ENCODE peak calls at places on chromosomes 13 and 19, in nine cellular contexts. U is lower leg skin, I is mesothelial cell of epicardium, Q is neural crest cell, R is AG09319, K is right atrium auricular region, H is cardiac muscle cell, B is cardiac fibroblast, J is H9. Z is an unnamed sample.

GRCh38 chr19:710767-711166 is 2.0 kb downstream of the PALM start:
- DNase-seq in U (no peak), I (no peak), Q (no peak), R (no peak), K (no peak), H (no peak), B (no peak), J (no peak), Z (no peak)

GRCh38 chr19:47514151-47514868 is 553 bp downstream of the NAPA start:
- DNase-seq in U (no peak), I (no peak), Q (no peak), R (no peak), K (no peak), H (no peak), B (no peak), J (no peak), Z (no peak)

GRCh38 chr19:13861714-13862531 is 15.0 kb upstream of the NANOS3 start:
- DNase-seq in U (peak), I (peak), Q (peak), R (peak), K (peak), H (peak), B (peak), J (peak), Z (peak)

GRCh38 chr19:9128171-9128570 is 1.4 kb upstream of the OR7G3 start:
- DNase-seq in U (no peak), I (no peak), Q (no peak), R (no peak), K (no peak), H (no peak), B (peak), J (no peak), Z (no peak)

GRCh38 chr13:33838567-33839131 is 20.7 kb downstream of the RFC3 start:
- DNase-seq in U (no peak), I (no peak), Q (no peak), R (peak), K (no peak), H (no peak), B (peak), J (no peak), Z (no peak)

GRCh38 chr13:60448907-60449510 is 52.0 kb downstream of the TDRD3 start:
- DNase-seq in U (no peak), I (no peak), Q (peak), R (peak), K (no peak), H (peak), B (peak), J (no peak), Z (no peak)

GRCh38 chr19:17450264-17451075 is 2.0 kb upstream of the TMEM221 start:
- DNase-seq in U (no peak), I (no peak), Q (no peak), R (no peak), K (no peak), H (no peak), B (no peak), J (no peak), Z (no peak)

GRCh38 chr13:44352671-44353070 is 21.0 kb upstream of the SERP2 start:
- DNase-seq in U (no peak), I (no peak), Q (no peak), R (no peak), K (no peak), H (no peak), B (no peak), J (no peak), Z (no peak)

GRCh38 chr13:27857271-27857670 is 62.5 kb upstream of the PDX1 start:
- DNase-seq in U (no peak), I (no peak), Q (no peak), R (no peak), K (no peak), H (no peak), B (no peak), J (no peak), Z (no peak)

GRCh38 chr19:51637362-51637978 is 7.3 kb upstream of the SIGLEC5 start:
- DNase-seq in U (no peak), I (no peak), Q (no peak), R (no peak), K (no peak), H (no peak), B (no peak), J (no peak), Z (no peak)

GRCh38 chr19:391726-392374 is 17.1 kb downstream of the C2CD4C start:
- DNase-seq in U (no peak), I (no peak), Q (no peak), R (no peak), K (no peak), H (no peak), B (no peak), J (no peak), Z (no peak)

GRCh38 chr19:21472507-21472906 is 32.9 kb upstream of the ZNF429 start:
- DNase-seq in U (no peak), I (no peak), Q (no peak), R (no peak), K (no peak), H (no peak), B (no peak), J (no peak), Z (no peak)

GRCh38 chr19:21463449-21464105 is 41.8 kb upstream of the ZNF429 start:
- DNase-seq in U (no peak), I (no peak), Q (peak), R (no peak), K (peak), H (peak), B (no peak), J (peak), Z (no peak)

GRCh38 chr19:21462540-21462939 is 42.9 kb upstream of the ZNF429 start:
- DNase-seq in U (no peak), I (no peak), Q (no peak), R (no peak), K (no peak), H (no peak), B (no peak), J (no peak), Z (no peak)

GRCh38 chr19:21468791-21469190 is 36.6 kb upstream of the ZNF429 start:
- DNase-seq in U (no peak), I (no peak), Q (no peak), R (no peak), K (no peak), H (peak), B (no peak), J (peak), Z (no peak)

GRCh38 chr19:21466627-21467026 is 38.8 kb upstream of the ZNF429 start:
- DNase-seq in U (no peak), I (no peak), Q (no peak), R (no peak), K (no peak), H (no peak), B (no peak), J (no peak), Z (no peak)
- TF ChIP-seq CTCF in U (no peak), I (no peak), Q (no peak), R (no peak), K (no peak), H (no peak), B (no peak), J (no peak), Z (no peak)

GRCh38 chr13:82480415-82480814 is 1401.9 kb downstream of the SLITRK1 start:
- DNase-seq in U (no peak), I (no peak), Q (no peak), R (no peak), K (no peak), H (peak), B (no peak), J (no peak), Z (no peak)
- TF ChIP-seq CTCF in U (no peak), I (no peak), Q (peak), R (no peak), K (no peak), H (no peak), B (no peak), J (peak), Z (no peak)

DNA sequence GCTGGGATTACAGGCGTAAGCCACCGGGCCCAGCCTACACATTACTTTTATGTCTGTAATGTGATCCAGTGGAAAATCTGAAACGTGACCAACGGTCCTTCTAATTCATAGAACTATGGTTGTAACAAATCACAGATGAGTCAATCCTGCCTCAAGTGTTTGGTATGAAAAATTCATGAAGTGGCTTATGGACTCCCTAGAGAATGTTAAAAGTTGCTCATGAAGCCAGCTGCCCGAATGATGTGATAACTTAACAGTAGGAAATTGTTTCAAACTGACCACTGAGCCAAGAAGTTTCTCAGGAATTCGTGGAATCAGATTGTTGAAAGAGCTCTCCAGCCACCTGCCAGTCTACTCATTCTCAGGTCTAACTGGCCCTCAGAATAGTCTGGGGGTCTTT is 59.4 kb upstream of the FARP1 start:
- DNase-seq in U (no peak), I (no peak), Q (no peak), R (peak), K (no peak), H (no peak), B (peak), J (no peak), Z (no peak)
- TF ChIP-seq CTCF in U (no peak), I (no peak), Q (no peak), R (peak), K (no peak), H (peak), B (no peak), J (no peak), Z (no peak)

DNA sequence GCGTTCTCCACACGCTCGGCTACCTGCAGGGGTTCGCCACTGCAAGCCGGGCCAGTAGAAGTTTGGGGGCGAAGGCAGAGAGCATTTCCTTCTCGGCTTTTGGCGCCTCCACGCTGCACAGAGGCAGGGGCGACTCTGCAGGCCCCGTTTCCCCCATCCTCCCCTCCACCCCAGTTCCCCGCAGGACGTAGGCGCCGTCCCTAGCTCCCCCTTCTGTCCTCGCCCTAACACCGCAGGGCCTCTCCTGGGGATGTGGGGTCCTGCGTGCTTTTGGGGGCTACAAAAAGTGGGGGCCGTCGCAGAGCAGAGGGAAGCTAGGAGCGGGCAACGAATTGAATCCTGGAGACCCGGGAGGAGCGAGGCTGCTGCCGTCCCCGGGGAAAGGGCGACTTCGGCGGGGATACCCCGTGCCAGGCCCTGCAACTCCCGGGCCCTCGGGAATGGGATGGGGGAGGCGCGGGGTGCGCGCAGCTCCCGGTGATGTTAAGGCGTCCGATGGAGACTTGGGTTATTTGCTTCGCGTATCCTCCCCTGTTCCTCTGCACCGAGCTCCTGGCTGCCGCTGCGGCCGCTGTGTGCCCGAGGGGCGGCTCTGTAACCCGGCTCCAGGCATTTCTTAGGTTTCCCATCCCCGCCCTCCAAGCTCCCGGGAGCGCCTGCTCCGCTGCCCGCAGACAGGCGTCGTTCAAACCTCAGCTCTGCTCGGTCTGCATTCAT is 255.9 kb upstream of the SOX21 start:
- DNase-seq in U (no peak), I (no peak), Q (peak), R (no peak), K (no peak), H (peak), B (peak), J (peak), Z (no peak)
- TF ChIP-seq CTCF in U (no peak), I (no peak), Q (peak), R (no peak), K (no peak), H (no peak), B (no peak), J (no peak), Z (no peak)

DNA sequence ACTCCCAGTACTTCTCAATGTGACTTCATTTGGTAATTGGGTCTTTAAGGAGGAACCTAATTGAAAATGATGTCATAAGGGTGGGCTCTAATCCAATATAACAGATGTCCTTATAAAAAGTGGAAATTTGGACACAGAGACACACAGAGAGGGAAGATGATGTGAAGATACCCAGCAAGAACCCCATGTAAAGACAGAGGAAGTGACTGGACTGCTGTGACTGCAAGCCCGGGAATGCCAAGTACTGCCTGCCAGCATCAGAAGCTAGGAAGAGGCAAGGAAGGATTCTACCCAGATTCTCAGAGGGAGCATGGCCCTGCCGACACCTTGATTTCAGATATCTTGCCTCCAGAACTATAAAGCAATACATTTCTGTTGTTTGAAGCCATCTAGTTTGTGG is 239.3 kb downstream of the KCTD12 start:
- DNase-seq in U (no peak), I (no peak), Q (no peak), R (no peak), K (no peak), H (no peak), B (no peak), J (no peak), Z (no peak)
- TF ChIP-seq CTCF in U (no peak), I (no peak), Q (no peak), R (no peak), K (no peak), H (no peak), B (no peak), J (no peak), Z (no peak)

Z was measured in activated B cell treated with CpG ODN at 0.5 μM for 24 hours.